ENCODE peak calls at places on chromosomes 2 and 18, in seven cellular contexts. M, N, L, O, S, P and X are unnamed samples.

GRCh38 chr18:70578480-70578879 is 289.6 kb downstream of the SOCS6 start:
- DNase-seq in O (no peak), M (no peak), L (no peak), S (no peak), N (peak; percentile 13), P (no peak), X (no peak)

GRCh38 chr2:116761864-116762263 is 1052.6 kb upstream of the DDX18 start:
- DNase-seq in N (no peak), O (no peak), L (no peak), P (no peak), S (no peak), M (no peak), X (no peak)

GRCh38 chr2:109501461-109501860 is 112.3 kb downstream of the SEPTIN10 start:
- DNase-seq in M (no peak), N (no peak), O (no peak), P (no peak), L (no peak), S (no peak), X (no peak)

GRCh38 chr2:5140367-5140766 is 551.8 kb upstream of the SOX11 start:
- DNase-seq in P (no peak), L (no peak), S (no peak), M (no peak), N (no peak), O (peak; percentile 83), X (no peak)

GRCh38 chr2:19529663-19530062 is 171.2 kb upstream of the OSR1 start:
- DNase-seq in M (no peak), S (no peak), P (no peak), O (no peak), L (no peak), N (no peak), X (no peak)

GRCh38 chr18:21741511-21742322 is 1.1 kb downstream of the MIB1 start:
- DNase-seq in P (no peak), N (peak; percentile 50), S (peak; percentile 40), O (no peak), M (peak; percentile 24), L (peak; percentile 66), X (peak; percentile 36)

GRCh38 chr2:107405261-107405660 is 421.4 kb upstream of the RGPD4 start:
- DNase-seq in O (no peak), N (no peak), P (no peak), M (no peak), S (no peak), L (no peak), X (no peak)

GRCh38 chr2:216142540-216142939 is 33.4 kb downstream of the XRCC5 start:
- DNase-seq in S (no peak), O (peak; percentile 7), P (no peak), N (no peak), L (no peak), M (no peak), X (no peak)

GRCh38 chr2:218011641-218012040 is 8.8 kb upstream of the TNS1 start:
- DNase-seq in S (no peak), P (no peak), N (no peak), O (no peak), M (no peak), L (no peak), X (no peak)

GRCh38 chr2:12048551-12048950 is 302.1 kb downstream of the LPIN1 start:
- DNase-seq in O (no peak), S (no peak), L (no peak), N (peak; percentile 33), P (no peak), M (no peak), X (no peak)

GRCh38 chr18:67969458-67969857 is 452.9 kb upstream of the DSEL start:
- DNase-seq in P (no peak), O (no peak), L (no peak), N (no peak), S (no peak), M (no peak), X (no peak)

GRCh38 chr2:42601076-42601475 is 32.6 kb downstream of the MTA3 start:
- DNase-seq in L (no peak), S (no peak), O (no peak), N (no peak), P (no peak), M (no peak), X (no peak)

GRCh38 chr2:29123584-29124349 is 8.6 kb downstream of the CLIP4 start:
- DNase-seq in O (peak; percentile 92), M (no peak), S (no peak), N (no peak), P (no peak), L (no peak), X (peak; percentile 57)

GRCh38 chr18:14974576-14974975 is 226.6 kb downstream of the ANKRD30B start:
- DNase-seq in L (no peak), S (no peak), N (no peak), O (peak; percentile 59), P (no peak), M (no peak), X (no peak)

GRCh38 chr18:33863912-33864311 is 285.9 kb downstream of the ASXL3 start:
- DNase-seq in P (no peak), M (no peak), S (no peak), N (no peak), O (no peak), L (no peak), X (no peak)

GRCh38 chr18:61954347-61954746 is 61.5 kb upstream of the RNF152 start:
- DNase-seq in N (no peak), O (no peak), S (no peak), M (no peak), P (no peak), L (no peak), X (no peak)

GRCh38 chr18:44901283-44901682 is 220.6 kb downstream of the SETBP1 start:
- DNase-seq in M (no peak), O (no peak), N (no peak), L (no peak), S (no peak), P (no peak), X (no peak)

GRCh38 chr18:12741351-12741750 is 38.5 kb downstream of the PSMG2 start:
- DNase-seq in P (no peak), L (no peak), O (peak; percentile 99), S (no peak), M (no peak), N (no peak), X (peak; percentile 78)

DNA sequence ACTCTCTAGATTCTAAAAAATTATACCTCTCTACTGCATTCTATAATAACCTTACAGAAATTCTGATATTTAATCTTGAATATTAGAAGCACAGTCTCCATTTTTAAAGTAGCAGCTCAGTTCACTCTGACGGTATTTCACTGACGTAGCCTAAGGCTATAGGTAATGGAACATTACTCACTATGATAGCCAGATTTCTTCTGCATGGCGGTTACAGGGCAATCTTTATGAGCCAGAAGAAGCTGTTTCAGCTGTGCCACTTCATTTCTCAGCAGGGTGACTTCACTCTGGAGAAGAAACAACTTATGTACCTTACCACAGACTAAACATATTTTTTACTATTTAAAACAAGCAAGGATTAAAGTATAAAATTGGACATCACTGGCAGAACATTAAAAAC is 75.3 kb upstream of the CHN1 start:
- DNase-seq in M (no peak), O (peak; percentile 15), N (no peak), L (no peak), P (no peak), S (no peak), X (no peak)
- H3K36me3 ChIP-seq in M (peaks cover 49% of the 10 kb centered on the region), O (no peaks in the 10 kb centered on the region), N (peaks cover 33% of the 10 kb centered on the region), L (peaks cover 66% of the 10 kb centered on the region), P (peaks cover 9% of the 10 kb centered on the region), S (peaks cover 36% of the 10 kb centered on the region), X (peaks cover 52% of the 10 kb centered on the region)

DNA sequence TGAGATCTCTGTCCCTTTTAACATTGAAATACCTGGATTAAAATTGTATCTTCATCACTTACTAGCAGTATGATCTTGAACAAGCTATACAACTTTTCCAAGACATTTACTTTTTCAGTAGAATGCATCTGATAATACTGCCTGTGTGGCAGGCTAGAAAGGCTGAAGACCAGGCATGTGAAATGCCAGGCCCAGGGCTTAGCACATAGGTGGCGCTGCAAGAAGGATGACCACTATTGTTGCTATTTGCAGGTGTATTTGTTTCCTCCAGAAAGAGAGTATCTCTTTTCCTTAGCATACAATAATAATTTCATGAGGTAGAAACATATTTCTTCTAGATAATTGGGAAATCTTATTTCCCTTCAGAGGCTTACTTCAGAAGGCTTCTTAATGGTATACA is 331.3 kb downstream of the THSD7B start:
- DNase-seq in O (peak; percentile 12), M (no peak), P (no peak), S (no peak), N (peak; percentile 10), L (no peak), X (no peak)
- H3K4me3 ChIP-seq in O (no peak overlapping the region), M (no peak overlapping the region), P (no peak overlapping the region), S (no peak overlapping the region), N (no peak overlapping the region), L (no peak overlapping the region), X (no peak overlapping the region)

GRCh38 chr2:71361631-71362030 is 30.0 kb downstream of the ZNF638 start:
- DNase-seq in O (no peak), N (no peak), M (no peak), P (no peak), L (no peak), S (no peak), X (no peak)
- H3K36me3 ChIP-seq in O (peaks cover 13% of the 10 kb centered on the region), N (peaks cover 92% of the 10 kb centered on the region), M (peaks cover 67% of the 10 kb centered on the region), P (peaks cover 46% of the 10 kb centered on the region), L (peaks cover 98% of the 10 kb centered on the region), S (peaks cover 58% of the 10 kb centered on the region), X (peaks cover 94% of the 10 kb centered on the region)

DNA sequence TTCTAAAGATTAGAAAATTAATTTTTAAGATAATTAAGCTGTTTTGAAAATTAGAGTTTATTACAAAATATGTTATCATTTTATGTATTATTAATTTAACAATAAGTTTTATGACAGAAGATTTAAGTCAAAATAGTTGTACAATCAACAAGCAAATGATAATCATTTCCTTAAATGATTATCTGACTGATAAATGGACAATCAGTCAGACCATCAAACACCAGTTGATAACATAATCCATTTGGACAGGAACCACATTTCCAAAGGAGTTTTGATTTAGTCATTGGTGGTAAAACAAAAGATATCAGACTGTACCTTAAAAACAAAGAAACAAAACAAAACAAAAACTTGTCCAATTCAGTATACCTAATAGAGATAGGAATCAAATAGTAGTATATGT is 1.9 kb downstream of the TFPI start:
- DNase-seq in M (no peak), P (no peak), L (no peak), S (no peak), N (no peak), O (no peak), X (no peak)
- H3K4me3 ChIP-seq in M (no peak overlapping the region), P (no peak overlapping the region), L (peak overlapping the region; percentile 59), S (no peak overlapping the region), N (no peak overlapping the region), O (no peak overlapping the region), X (peak overlapping the region; percentile 50)

GRCh38 chr18:31646332-31646822 is 38.0 kb downstream of the B4GALT6 start:
- DNase-seq in N (no peak), S (no peak), L (no peak), P (no peak), M (no peak), O (no peak), X (no peak)
- H3K36me3 ChIP-seq in N (no peaks in the 10 kb centered on the region), S (no peaks in the 10 kb centered on the region), L (no peaks in the 10 kb centered on the region), P (no peaks in the 10 kb centered on the region), M (no peaks in the 10 kb centered on the region), O (no peaks in the 10 kb centered on the region), X (no peaks in the 10 kb centered on the region)